ENCODE peak calls at places on chromosomes 7 and 10, in eight cellular contexts. M, R, A, Y, Q, I, S and L are unnamed samples.
A peak's percentile ranks its signal among the peaks of the same experiment; 100 is the strongest.

GRCh38 chr7:3431306-3431705 is 130.3 kb downstream of the SDK1 start:
- DNase-seq in S (no peak), I (peak; percentile 3), R (no peak), A (no peak), Q (no peak), Y (no peak), M (no peak), L (no peak)

GRCh38 chr7:2932761-2933251 is 88.7 kb upstream of the GNA12 start:
- DNase-seq in R (no peak), Y (no peak), S (no peak), M (no peak), I (no peak), Q (no peak), A (peak; percentile 18), L (no peak)

GRCh38 chr10:42934351-42934811 is 142.5 kb upstream of the RET start:
- DNase-seq in Q (no peak), Y (no peak), M (no peak), I (no peak), S (peak; percentile 70), R (no peak), A (no peak), L (no peak)

GRCh38 chr7:41889472-41889871 is 186.6 kb upstream of the INHBA start:
- DNase-seq in S (no peak), M (no peak), I (peak; percentile 10), R (no peak), A (no peak), Y (no peak), Q (no peak), L (no peak)

GRCh38 chr10:6203331-6204062 is 765 bp downstream of the PFKFB3 start:
- DNase-seq in I (peak; percentile 52), M (no peak), A (peak; percentile 82), R (no peak), S (peak; percentile 25), Y (peak; percentile 69), Q (peak; percentile 53), L (no peak)

GRCh38 chr10:55374917-55375316 is 573.9 kb upstream of the PCDH15 start:
- DNase-seq in A (no peak), Y (no peak), M (no peak), Q (no peak), R (no peak), I (peak; percentile 26), S (no peak), L (no peak)

GRCh38 chr7:55387062-55387965 is 22.2 kb downstream of the LANCL2 start:
- DNase-seq in R (no peak), A (no peak), Y (no peak), I (no peak), S (no peak), M (no peak), Q (no peak), L (no peak)

GRCh38 chr10:3720228-3721019 is 64.6 kb downstream of the KLF6 start:
- DNase-seq in I (peak; percentile 15), R (peak; percentile 83), Y (peak; percentile 43), A (peak; percentile 35), Q (no peak), M (no peak), S (no peak), L (no peak)

GRCh38 chr7:32298403-32299132 is 191.6 kb downstream of the LSM5 start:
- DNase-seq in M (no peak), R (no peak), S (no peak), Y (no peak), Q (no peak), A (peak; percentile 58), I (no peak), L (no peak)

GRCh38 chr10:18486444-18486843 is 164.9 kb downstream of the NSUN6 start:
- DNase-seq in S (no peak), M (no peak), I (no peak), A (no peak), Q (no peak), R (no peak), Y (no peak), L (no peak)

GRCh38 chr7:26685636-26686035 is 178.8 kb downstream of the SKAP2 start:
- DNase-seq in I (no peak), Q (no peak), R (no peak), M (no peak), Y (no peak), S (no peak), A (no peak), L (no peak)

GRCh38 chr7:138886501-138886917 is 88.5 kb upstream of the ATP6V0A4 start:
- DNase-seq in A (no peak), M (no peak), Y (no peak), Q (peak; percentile 13), R (no peak), S (peak; percentile 29), I (peak; percentile 62), L (peak; percentile 80)

GRCh38 chr10:77073066-77073960 is 564.3 kb downstream of the KCNMA1 start:
- DNase-seq in Y (no peak), A (peak; percentile 62), M (no peak), S (no peak), I (no peak), Q (no peak), R (no peak), L (no peak)

GRCh38 chr7:98078197-98078870 is 28.3 kb upstream of the LMTK2 start:
- DNase-seq in R (no peak), Q (no peak), I (no peak), Y (no peak), S (no peak), M (no peak), A (no peak), L (no peak)

GRCh38 chr10:102186128-102186527 is 33.9 kb downstream of the NOLC1 start:
- DNase-seq in Q (no peak), Y (no peak), I (no peak), M (no peak), R (no peak), A (no peak), S (no peak), L (no peak)

GRCh38 chr10:114138581-114138980 is 35.4 kb downstream of the CCDC186 start:
- DNase-seq in Q (no peak), I (no peak), Y (no peak), R (no peak), A (no peak), M (no peak), S (no peak), L (no peak)

GRCh38 chr7:17474724-17475344 is 176.4 kb downstream of the AHR start:
- DNase-seq in I (no peak), R (no peak), A (no peak), S (no peak), Q (no peak), Y (no peak), M (no peak), L (no peak)

GRCh38 chr10:103781329-103782061 is 73.9 kb downstream of the SH3PXD2A start:
- DNase-seq in Y (peak; percentile 59), R (peak; percentile 56), M (no peak), Q (no peak), I (peak; percentile 100), S (peak; percentile 46), A (no peak), L (no peak)

GRCh38 chr7:158649279-158649678 is 55.3 kb downstream of the NCAPG2 start:
- DNase-seq in S (no peak), Y (peak; percentile 22), I (peak; percentile 71), A (no peak), M (no peak), R (peak; percentile 81), Q (no peak), L (no peak)

GRCh38 chr7:29538322-29538874 is 25.2 kb upstream of the PRR15 start:
- DNase-seq in Y (no peak), R (no peak), Q (no peak), S (no peak), M (no peak), A (no peak), I (no peak), L (no peak)

GRCh38 chr10:921471-922414 is 9.8 kb downstream of the LARP4B start:
- DNase-seq in S (no peak), Q (no peak), I (peak; percentile 76), Y (no peak), M (no peak), R (peak; percentile 39), A (no peak), L (no peak)

GRCh38 chr7:153616808-153617207 is 435.4 kb upstream of the DPP6 start:
- DNase-seq in Y (no peak), M (no peak), R (no peak), Q (no peak), A (no peak), I (no peak), S (no peak), L (no peak)

GRCh38 chr10:103576076-103576471 is 82.6 kb downstream of the NEURL1 start:
- DNase-seq in I (no peak), Y (no peak), S (no peak), R (no peak), M (no peak), Q (no peak), A (no peak), L (no peak)

GRCh38 chr10:95268438-95268837 is 22.4 kb downstream of the PDLIM1 start:
- DNase-seq in M (no peak), Q (no peak), I (no peak), R (no peak), Y (no peak), S (no peak), A (peak; percentile 71), L (no peak)

GRCh38 chr7:40311307-40311706 is 176.5 kb downstream of the SUGCT start:
- DNase-seq in I (no peak), Q (no peak), A (no peak), S (no peak), Y (no peak), M (no peak), R (no peak), L (no peak)

GRCh38 chr10:17075510-17075909 is 54.1 kb downstream of the CUBN start:
- DNase-seq in R (peak; percentile 84), S (no peak), I (peak; percentile 91), M (no peak), Y (no peak), A (no peak), Q (no peak), L (no peak)

GRCh38 chr7:98282727-98283126 is 1.2 kb downstream of the BRI3 start:
- DNase-seq in Q (no peak), M (no peak), Y (no peak), I (no peak), A (no peak), R (no peak), S (no peak), L (no peak)

GRCh38 chr10:75971402-75972211 is 540.2 kb downstream of the LRMDA start:
- DNase-seq in I (peak; percentile 37), R (peak; percentile 36), Q (no peak), A (no peak), Y (no peak), S (no peak), M (no peak), L (no peak)

GRCh38 chr7:15557186-15557585 is 4.6 kb downstream of the AGMO start:
- DNase-seq in M (no peak), A (no peak), R (no peak), I (no peak), Q (no peak), Y (no peak), S (peak; percentile 52), L (no peak)

GRCh38 chr10:123857616-123858015 is 34.0 kb downstream of the CPXM2 start:
- DNase-seq in Y (no peak), M (no peak), R (no peak), I (no peak), S (no peak), Q (no peak), A (no peak), L (no peak)

GRCh38 chr10:89374716-89375115 is 3.1 kb upstream of the IFIT1B start:
- DNase-seq in A (no peak), Q (no peak), R (no peak), M (no peak), S (no peak), I (no peak), Y (no peak), L (no peak)

GRCh38 chr7:92691578-92691977 is 101.4 kb upstream of the FAM133B start:
- DNase-seq in R (peak; percentile 40), S (peak; percentile 34), Y (no peak), Q (peak; percentile 6), I (peak; percentile 62), M (no peak), A (no peak), L (no peak)

GRCh38 chr10:123842692-123843385 is 48.8 kb downstream of the CPXM2 start:
- DNase-seq in I (no peak), A (no peak), Q (no peak), R (no peak), Y (no peak), S (no peak), M (no peak), L (no peak)

GRCh38 chr10:124736491-124737136 is 7.6 kb downstream of the FAM53B start:
- DNase-seq in A (peak; percentile 91), R (no peak), Q (no peak), S (no peak), M (no peak), I (no peak), Y (no peak), L (no peak)